ENCODE peak calls at places on chromosome 10, in eight cellular contexts. L, A, P, W, X, Q, V and B are unnamed samples.

GRCh38 chr10:123666318-123667291 is at the start of gene GPR26:
- DNase-seq in L (no peak), A (no peak), P (no peak), W (peak), X (peak), Q (no peak), V (no peak), B (no peak)

GRCh38 chr10:17375936-17376584 is 78.3 kb downstream of the ST8SIA6 start:
- DNase-seq in L (no peak), A (no peak), P (peak), W (no peak), X (peak), Q (no peak), V (no peak), B (no peak)

GRCh38 chr10:30529373-30529998 is 95.5 kb downstream of the MAP3K8 start:
- DNase-seq in L (peak), A (peak), P (no peak), W (no peak), X (no peak), Q (peak), V (no peak), B (no peak)

GRCh38 chr10:132486539-132487121 is 51.0 kb upstream of the INPP5A start:
- DNase-seq in L (no peak), A (no peak), P (no peak), W (no peak), X (no peak), Q (peak), V (no peak), B (no peak)

GRCh38 chr10:60534791-60535389 is 145.2 kb upstream of the ANK3 start:
- DNase-seq in L (no peak), A (no peak), P (no peak), W (no peak), X (no peak), Q (no peak), V (no peak), B (no peak)

GRCh38 chr10:63819753-63820347 is 298.6 kb downstream of the REEP3 start:
- DNase-seq in L (no peak), A (peak), P (peak), W (peak), X (peak), Q (peak), V (peak), B (peak)

GRCh38 chr10:16828731-16829175 is 11.5 kb upstream of the RSU1 start:
- DNase-seq in L (no peak), A (no peak), P (no peak), W (no peak), X (peak), Q (peak), V (peak), B (peak)

GRCh38 chr10:69847883-69848282 is 46.2 kb downstream of the COL13A1 start:
- DNase-seq in L (no peak), A (no peak), P (no peak), W (no peak), X (no peak), Q (no peak), V (no peak), B (no peak)

GRCh38 chr10:65544756-65545155 is 1381.1 kb upstream of the LRRTM3 start:
- DNase-seq in L (no peak), A (no peak), P (no peak), W (no peak), X (no peak), Q (no peak), V (no peak), B (no peak)

GRCh38 chr10:68992721-68993440 is 4.3 kb downstream of the KIFBP start:
- DNase-seq in L (no peak), A (no peak), P (no peak), W (no peak), X (peak), Q (no peak), V (peak), B (peak)

GRCh38 chr10:111130471-111130870 is 53.6 kb downstream of the ADRA2A start:
- DNase-seq in L (no peak), A (no peak), P (no peak), W (no peak), X (no peak), Q (no peak), V (no peak), B (no peak)

GRCh38 chr10:79022565-79023488 is 45.9 kb upstream of the ZMIZ1 start:
- DNase-seq in L (no peak), A (no peak), P (peak), W (no peak), X (no peak), Q (no peak), V (no peak), B (no peak)

GRCh38 chr10:101817542-101818118 is 614 bp downstream of the OGA start:
- DNase-seq in L (peak), A (peak), P (peak), W (no peak), X (peak), Q (peak), V (peak), B (peak)

GRCh38 chr10:113538131-113538530 is 14.7 kb upstream of the HABP2 start:
- DNase-seq in L (no peak), A (no peak), P (no peak), W (no peak), X (no peak), Q (no peak), V (no peak), B (no peak)

GRCh38 chr10:100636848-100637553 is 101.3 kb downstream of the HIF1AN start:
- DNase-seq in L (no peak), A (no peak), P (no peak), W (no peak), X (no peak), Q (no peak), V (no peak), B (no peak)

GRCh38 chr10:64408386-64409178 is 887.4 kb downstream of the REEP3 start:
- DNase-seq in L (no peak), A (no peak), P (peak), W (no peak), X (no peak), Q (no peak), V (no peak), B (no peak)

GRCh38 chr10:77622822-77623410 is 14.7 kb downstream of the KCNMA1 start:
- DNase-seq in L (no peak), A (no peak), P (no peak), W (no peak), X (no peak), Q (no peak), V (no peak), B (no peak)

GRCh38 chr10:7708832-7709231 is 5.7 kb downstream of the ITIH2 start:
- DNase-seq in L (no peak), A (no peak), P (no peak), W (no peak), X (no peak), Q (no peak), V (no peak), B (no peak)

GRCh38 chr10:129971381-129972144 is 7.5 kb upstream of the EBF3 start:
- DNase-seq in L (no peak), A (peak), P (peak), W (peak), X (peak), Q (peak), V (no peak), B (no peak)

GRCh38 chr10:93695720-93696119 is 6.7 kb downstream of the FRA10AC1 start:
- DNase-seq in L (no peak), A (no peak), P (no peak), W (no peak), X (no peak), Q (no peak), V (no peak), B (no peak)

GRCh38 chr10:44955408-44956070 is 4.1 kb upstream of the RASSF4 start:
- DNase-seq in L (no peak), A (no peak), P (no peak), W (no peak), X (no peak), Q (no peak), V (no peak), B (no peak)

GRCh38 chr10:28564905-28565304 is 32.0 kb downstream of the WAC start:
- DNase-seq in L (no peak), A (no peak), P (no peak), W (no peak), X (no peak), Q (no peak), V (no peak), B (no peak)